ENCODE peak calls at places on chromosomes 12 and 14, in seven cellular contexts. U is spleen, J is GM12878, D is transverse colon, E is HCT116, X is Panc1, Z is prostate gland. A is an unnamed sample.

GRCh38 chr12:86597431-86597830 is 341.2 kb upstream of the MGAT4C start:
- DNase-seq in D (no peak), U (no peak), Z (no peak), X (no peak), J (no peak), E (no peak), A (no peak)

GRCh38 chr14:83473846-83474245 is 1940.2 kb upstream of the SEL1L start:
- DNase-seq in Z (no peak), D (no peak), J (no peak), U (no peak), X (no peak), E (no peak), A (no peak)

GRCh38 chr14:73751157-73751691 is 37.0 kb upstream of the PNMA1 start:
- DNase-seq in U (peak), J (no peak), X (no peak), E (no peak), Z (no peak), D (peak), A (no peak)

GRCh38 chr12:55909513-55909884 is 18.2 kb downstream of the PYM1 start:
- DNase-seq in X (no peak), E (no peak), Z (no peak), J (no peak), U (no peak), D (no peak), A (no peak)

GRCh38 chr12:123387508-123388217 is 3.7 kb downstream of the KMT5A start:
- DNase-seq in D (no peak), X (no peak), Z (no peak), E (no peak), U (no peak), J (no peak), A (no peak)

GRCh38 chr14:76313861-76314260 is 62.1 kb upstream of the ESRRB start:
- DNase-seq in U (no peak), J (no peak), E (no peak), Z (no peak), X (no peak), D (no peak), A (no peak)

GRCh38 chr14:73729556-73730265 is 15.5 kb upstream of the PNMA1 start:
- DNase-seq in D (no peak), J (no peak), X (no peak), U (no peak), E (no peak), Z (no peak), A (no peak)

GRCh38 chr12:29350080-29350479 is 30.9 kb downstream of the ERGIC2 start:
- DNase-seq in Z (peak), U (no peak), E (no peak), D (no peak), X (no peak), J (no peak), A (no peak)

GRCh38 chr12:113742801-113743200 is 223.3 kb downstream of the RBM19 start:
- DNase-seq in X (no peak), J (no peak), Z (no peak), D (no peak), U (no peak), E (no peak), A (no peak)

GRCh38 chr14:92513204-92513965 is at the start of gene RIN3:
- DNase-seq in J (no peak), E (no peak), X (no peak), U (peak), D (peak), Z (no peak), A (no peak)

GRCh38 chr14:102819176-102819628 is 42.0 kb downstream of the TRAF3 start:
- DNase-seq in J (peak), Z (peak), E (no peak), X (no peak), U (peak), D (peak), A (peak)
- H3K4me3 ChIP-seq in J (peak), Z (no peak), E (no peak), X (peak), U (no peak), D (no peak), A (no peak)

DNA sequence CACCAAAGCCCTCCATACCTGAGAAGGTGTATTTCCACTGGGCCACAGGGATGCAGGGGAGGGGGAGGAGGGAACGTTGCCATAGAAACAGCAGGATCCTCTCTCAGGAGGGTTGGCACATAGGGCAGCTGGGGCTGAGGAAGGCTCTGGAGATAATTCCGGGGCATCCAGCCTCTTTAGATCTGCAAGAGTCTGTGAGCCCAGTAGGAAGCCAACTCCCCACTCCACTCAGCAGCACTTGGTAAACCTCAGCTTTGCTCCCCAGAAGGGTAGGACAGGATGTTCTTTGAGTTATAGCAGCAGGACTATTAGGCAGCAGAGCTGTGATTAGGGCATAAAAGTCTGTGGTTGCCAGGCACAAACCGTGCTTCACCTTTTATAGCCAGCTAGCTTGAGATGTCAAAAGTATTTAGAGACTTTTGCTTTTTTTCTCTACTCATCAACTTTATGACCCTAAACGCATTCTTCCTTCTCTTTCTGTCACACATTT is 7.8 kb upstream of the PLEKHG3 start:
- DNase-seq in Z (no peak), J (no peak), E (no peak), D (peak), U (no peak), X (no peak), A (no peak)
- TF ChIP-seq POLR2AphosphoS5 in Z (peak), J (no peak), E (no peak), D (no peak), U (peak), X (no peak), A (no peak)

DNA sequence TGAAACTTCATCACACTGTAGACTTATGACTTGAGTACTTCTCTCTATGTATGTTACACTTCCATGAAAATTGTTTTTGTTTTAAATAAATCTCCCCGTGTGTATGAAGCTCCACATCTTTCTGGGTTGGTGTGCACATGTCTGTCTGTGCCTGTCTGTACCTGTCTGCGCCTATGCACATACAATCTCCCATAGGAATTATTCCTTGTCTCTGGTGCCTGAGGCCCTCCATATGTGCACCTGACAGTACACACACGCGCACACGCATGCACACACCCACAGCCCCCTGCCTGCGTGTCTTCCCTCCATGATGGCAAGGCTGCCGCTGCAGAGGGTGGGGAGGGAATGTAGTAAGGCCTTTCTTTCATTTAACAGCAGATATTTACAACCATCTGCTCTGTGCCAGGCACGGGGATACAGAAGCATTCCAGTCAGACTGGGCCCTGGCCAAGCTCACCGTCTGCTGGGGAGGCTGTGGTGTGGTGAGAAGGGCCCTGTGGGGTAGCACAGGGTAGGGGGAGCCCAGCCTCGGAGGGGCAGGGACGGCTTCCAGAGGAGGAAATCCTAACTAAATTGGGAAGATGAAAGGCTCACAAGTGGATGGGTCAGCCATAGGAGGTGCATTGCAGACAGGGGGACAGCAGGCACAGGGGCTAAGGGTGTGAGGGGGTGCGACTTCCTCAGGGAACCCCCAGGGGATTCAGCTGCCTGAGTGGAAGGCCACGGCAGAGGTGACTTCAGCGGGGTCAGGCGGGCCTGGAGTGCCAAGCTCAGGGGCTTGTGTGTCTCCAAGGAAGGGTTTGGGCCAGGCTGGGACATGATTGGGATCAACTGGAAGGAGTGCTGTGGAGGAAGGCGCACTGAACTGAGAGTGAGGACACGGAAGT is 26.1 kb downstream of the KRT8 start:
- DNase-seq in J (no peak), X (no peak), Z (peak), E (no peak), D (no peak), U (no peak), A (no peak)
- H3K4me3 ChIP-seq in J (no peak), X (peak), Z (no peak), E (no peak), D (no peak), U (no peak), A (peak)

GRCh38 chr12:117489671-117490070 is 128.2 kb upstream of the NOS1 start:
- DNase-seq in U (no peak), J (no peak), Z (no peak), X (no peak), D (no peak), E (no peak), A (no peak)
- TF ChIP-seq POLR2AphosphoS5 in U (no peak), J (no peak), Z (no peak), X (no peak), D (no peak), E (no peak), A (no peak)

DNA sequence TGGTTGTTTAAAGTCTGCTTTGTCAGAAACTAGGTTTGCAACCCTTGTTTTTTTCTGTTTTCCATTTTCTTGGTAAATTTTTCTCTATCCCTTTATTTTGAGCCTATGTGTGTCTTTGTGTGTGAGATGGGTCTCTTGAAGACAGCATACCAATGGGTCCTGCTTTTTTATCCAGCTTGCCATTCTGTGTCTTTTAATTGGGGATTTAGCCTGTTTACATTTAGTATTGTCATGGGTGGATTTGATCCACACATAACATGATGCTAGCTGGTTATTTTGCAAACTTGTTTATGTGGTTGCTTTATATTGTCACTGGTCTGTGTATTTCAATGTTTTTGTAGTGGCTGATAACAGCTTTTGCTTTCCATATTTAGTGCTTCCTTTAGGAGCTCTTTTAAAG is 17.2 kb upstream of the ART4 start:
- DNase-seq in X (no peak), Z (no peak), J (no peak), U (no peak), D (no peak), E (no peak), A (no peak)
- H3K4me3 ChIP-seq in X (no peak), Z (no peak), J (no peak), U (no peak), D (no peak), E (no peak), A (no peak)

GRCh38 chr14:32694795-32695449 is 243.8 kb upstream of the NPAS3 start:
- DNase-seq in X (no peak), D (no peak), Z (no peak), E (no peak), U (no peak), J (no peak), A (no peak)

GRCh38 chr14:32697704-32698103 is 241.0 kb upstream of the NPAS3 start:
- DNase-seq in Z (no peak), J (no peak), U (no peak), E (no peak), D (no peak), X (no peak), A (no peak)

GRCh38 chr14:32697114-32697513 is 241.6 kb upstream of the NPAS3 start:
- DNase-seq in J (no peak), Z (no peak), D (no peak), X (no peak), U (no peak), E (no peak), A (no peak)

GRCh38 chr14:32698831-32699230 is 239.8 kb upstream of the NPAS3 start:
- DNase-seq in J (no peak), Z (no peak), U (no peak), E (no peak), D (no peak), X (no peak), A (no peak)

GRCh38 chr14:32696325-32697101 is 242.2 kb upstream of the NPAS3 start:
- DNase-seq in Z (no peak), D (no peak), X (no peak), E (no peak), J (no peak), U (no peak), A (no peak)
- TF ChIP-seq POLR2AphosphoS5 in Z (no peak), D (no peak), X (no peak), E (no peak), J (no peak), U (no peak), A (no peak)

A was measured in stomach.